ENCODE peak calls at places on chromosomes 4 and X, in six cellular contexts. V is T-helper 17 cell; I is CD8-positive, alpha-beta memory T cell; R is hepatocyte; Y is HCT116; K is heart left ventricle. L is an unnamed sample. For H3K9me3, the result is how much of the 10 kb centered on the place peaks cover.

GRCh38 chrX:40062525-40063193 is 35.1 kb downstream of the BCOR start:
- DNase-seq in V (no peak), I (no peak), R (peak), Y (no peak), K (no peak), L (no peak)

GRCh38 chrX:130885996-130886395 is 17.0 kb downstream of the ENOX2 start:
- DNase-seq in V (no peak), I (no peak), R (no peak), Y (no peak), K (no peak), L (no peak)

GRCh38 chr4:82509029-82509428 is 52.8 kb downstream of the TMEM150C start:
- DNase-seq in V (no peak), I (no peak), R (no peak), Y (no peak), K (no peak), L (no peak)

GRCh38 chrX:28787206-28787605 is 200.0 kb downstream of the IL1RAPL1 start:
- DNase-seq in V (no peak), I (no peak), R (peak), Y (peak), K (no peak), L (no peak)

GRCh38 chrX:77009691-77010090 is 437.5 kb upstream of the FGF16 start:
- DNase-seq in V (no peak), I (no peak), R (peak), Y (no peak), K (no peak), L (no peak)

GRCh38 chr4:84837751-84838150 is 128.7 kb downstream of the WDFY3 start:
- DNase-seq in V (no peak), I (no peak), R (no peak), Y (no peak), K (no peak), L (no peak)

GRCh38 chr4:183905593-183906485 is 732 bp downstream of the STOX2 start:
- DNase-seq in V (no peak), I (no peak), R (peak), Y (no peak), K (peak), L (no peak)

GRCh38 chrX:123361371-123361770 is 177.3 kb downstream of the GRIA3 start:
- DNase-seq in V (no peak), I (no peak), R (no peak), Y (no peak), K (no peak), L (no peak)

GRCh38 chr4:2058264-2059033 is 678 bp upstream of the NAT8L start:
- DNase-seq in V (no peak), I (no peak), R (peak), Y (no peak), K (no peak), L (no peak)
- H3K9me3 ChIP-seq in V (under half), I (under half), R (under half), Y (under half), K (under half), L (under half)

DNA sequence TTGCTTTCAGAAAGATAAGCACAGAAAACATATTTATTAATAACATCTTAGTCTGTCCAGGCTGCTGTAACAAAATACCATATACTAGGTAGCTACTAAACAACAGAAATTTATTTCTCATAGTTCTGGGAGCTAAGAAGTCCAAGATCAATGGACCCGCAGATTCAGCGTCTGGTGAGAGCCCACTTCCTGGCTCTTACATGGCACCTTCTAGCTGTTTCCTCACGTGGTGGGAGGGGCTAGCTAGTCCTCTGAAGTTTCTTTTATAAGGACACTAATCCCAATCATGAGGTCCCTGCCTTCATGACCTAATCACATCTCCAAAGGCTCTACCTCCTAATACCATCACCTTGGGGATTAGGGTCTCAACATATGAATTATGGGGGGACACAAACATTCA is 57.2 kb upstream of the AFF2 start:
- DNase-seq in V (no peak), I (no peak), R (no peak), Y (no peak), K (no peak), L (no peak)
- H3K9me3 ChIP-seq in V (under half), I (under half), R (under half), Y (under half), K (under half), L (under half)

DNA sequence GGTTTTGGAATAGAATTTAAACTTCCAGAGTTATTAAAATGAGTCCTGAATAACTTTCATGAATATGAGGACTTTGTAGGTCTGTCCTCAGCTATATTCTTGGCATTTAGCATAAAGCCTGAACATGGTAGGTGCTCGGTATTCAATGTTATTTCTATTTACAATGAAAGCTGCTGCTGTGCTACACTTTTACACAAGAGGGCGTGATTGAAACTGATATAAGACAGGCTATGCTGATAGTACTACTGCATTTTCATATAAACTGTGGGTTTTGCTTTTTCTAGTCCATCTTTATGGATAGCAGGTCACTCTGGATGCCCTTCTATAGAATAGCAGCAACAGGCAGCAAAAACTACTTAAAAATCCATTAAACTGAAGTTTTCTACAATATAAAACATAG is 12.3 kb upstream of the GNPDA2 start:
- DNase-seq in V (no peak), I (no peak), R (peak), Y (no peak), K (no peak), L (no peak)
- H3K9me3 ChIP-seq in V (under half), I (under half), R (under half), Y (under half), K (under half), L (under half)

GRCh38 chr4:19580090-19580489 is 671.6 kb upstream of the SLIT2 start:
- DNase-seq in V (no peak), I (no peak), R (no peak), Y (no peak), K (no peak), L (no peak)

GRCh38 chr4:19575959-19576358 is 675.7 kb upstream of the SLIT2 start:
- DNase-seq in V (no peak), I (no peak), R (no peak), Y (no peak), K (no peak), L (no peak)

GRCh38 chr4:19577121-19577520 is 674.6 kb upstream of the SLIT2 start:
- DNase-seq in V (no peak), I (no peak), R (no peak), Y (no peak), K (no peak), L (no peak)
- H3K9me3 ChIP-seq in V (under half), I (under half), R (under half), Y (under half), K (under half), L (under half)

GRCh38 chrX:146238173-146238572 is 420.5 kb downstream of the SLITRK2 start:
- DNase-seq in V (no peak), I (no peak), R (no peak), Y (no peak), K (no peak), L (no peak)
- H3K9me3 ChIP-seq in V (under half), I (under half), R (under half), Y (under half), K (under half), L (under half)

DNA sequence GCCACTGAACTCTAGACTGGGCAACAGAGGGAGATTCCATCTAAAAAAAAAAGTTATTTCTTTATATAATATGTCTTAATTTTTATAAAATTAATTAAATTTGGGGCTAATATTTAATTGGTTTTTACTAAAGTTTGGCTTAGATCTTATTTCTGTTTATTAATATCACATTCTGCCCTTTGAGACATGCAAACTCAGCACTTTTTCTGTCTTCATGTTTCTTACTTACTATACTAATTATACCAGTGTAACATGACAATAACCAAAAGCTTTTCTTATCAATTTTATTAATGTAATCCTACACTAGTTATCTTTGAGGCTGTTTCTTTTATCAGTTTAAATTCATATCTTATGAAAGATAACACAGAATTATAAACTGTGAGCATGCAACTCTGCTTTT is 475.9 kb upstream of the GRID2 start:
- DNase-seq in V (no peak), I (no peak), R (no peak), Y (no peak), K (no peak), L (no peak)
- H3K9me3 ChIP-seq in V (under half), I (under half), R (under half), Y (under half), K (under half), L (under half)

GRCh38 chrX:45619290-45619689 is 418.6 kb upstream of the DIPK2B start:
- DNase-seq in V (no peak), I (no peak), R (no peak), Y (no peak), K (no peak), L (no peak)
- H3K9me3 ChIP-seq in V (under half), I (under half), R (under half), Y (under half), K (under half), L (under half)

GRCh38 chr4:29005838-29006237 is 1714.3 kb upstream of the PCDH7 start:
- DNase-seq in V (no peak), I (no peak), R (no peak), Y (no peak), K (no peak), L (no peak)

GRCh38 chr4:29002151-29002550 is 1718.0 kb upstream of the PCDH7 start:
- DNase-seq in V (no peak), I (no peak), R (no peak), Y (no peak), K (no peak), L (no peak)
- H3K9me3 ChIP-seq in V (under half), I (under half), R (under half), Y (under half), K (under half), L (under half)

GRCh38 chr4:129059028-129059427 is 34.3 kb downstream of the SCLT1 start:
- DNase-seq in V (no peak), I (no peak), R (no peak), Y (no peak), K (no peak), L (no peak)
- H3K9me3 ChIP-seq in V (under half), I (half or more), R (under half), Y (under half), K (half or more), L (under half)